ENCODE peak calls at places on chromosomes 12 and 14, in nine cellular contexts. U is astrocyte, G is heart left ventricle, J is neuronal stem cell, D is right lobe of liver, Z is body of pancreas, F is mammary epithelial cell, H is mesenchymal stem cell, B is heart right ventricle. C is an unnamed sample.

GRCh38 chr12:51871126-51871525 is 16.8 kb upstream of the ANKRD33 start:
- DNase-seq in U (no peak), G (no peak), J (no peak), D (no peak), Z (no peak), F (no peak), H (no peak), B (no peak), C (no peak)

GRCh38 chr14:55840821-55841220 is 260.8 kb downstream of the KTN1 start:
- DNase-seq in U (no peak), G (no peak), J (no peak), D (no peak), Z (no peak), F (peak; percentile 17), H (no peak), B (no peak), C (no peak)

GRCh38 chr12:88418856-88419497 is 161.3 kb downstream of the KITLG start:
- DNase-seq in U (peak; percentile 54), G (no peak), J (no peak), D (no peak), Z (no peak), F (no peak), H (peak; percentile 38), B (no peak), C (peak; percentile 75)

GRCh38 chr12:5898874-5899273 is 46.2 kb downstream of the ANO2 start:
- DNase-seq in U (no peak), G (no peak), J (no peak), D (no peak), Z (no peak), F (no peak), H (no peak), B (no peak), C (no peak)

GRCh38 chr12:121227294-121227693 is 17.4 kb downstream of the P2RX4 start:
- DNase-seq in U (no peak), G (no peak), J (no peak), D (peak; percentile 84), Z (peak; percentile 93), F (peak; percentile 37), H (no peak), B (no peak), C (no peak)

GRCh38 chr12:50765325-50765911 is 1.5 kb downstream of the ATF1 start:
- DNase-seq in U (no peak), G (no peak), J (peak; percentile 27), D (no peak), Z (peak; percentile 59), F (peak; percentile 51), H (peak; percentile 76), B (peak; percentile 41), C (peak; percentile 85)

GRCh38 chr14:102568115-102568614 is 24.3 kb upstream of the RCOR1 start:
- DNase-seq in U (no peak), G (no peak), J (no peak), D (no peak), Z (peak; percentile 68), F (peak; percentile 73), H (no peak), B (no peak), C (no peak)

GRCh38 chr12:31265722-31266121 is 60.2 kb downstream of the SINHCAF start:
- DNase-seq in U (no peak), G (no peak), J (no peak), D (no peak), Z (no peak), F (no peak), H (no peak), B (no peak), C (no peak)

GRCh38 chr12:88591343-88591742 is 11.1 kb upstream of the KITLG start:
- DNase-seq in U (peak; percentile 52), G (no peak), J (no peak), D (no peak), Z (no peak), F (no peak), H (no peak), B (no peak), C (peak; percentile 68)

GRCh38 chr14:105900398-105901160 is 374.2 kb downstream of the TMEM121 start:
- DNase-seq in U (no peak), G (no peak), J (no peak), D (no peak), Z (no peak), F (no peak), H (no peak), B (peak; percentile 1), C (no peak)

GRCh38 chr12:132393991-132394949 is 64.9 kb upstream of the GALNT9 start:
- DNase-seq in U (no peak), G (no peak), J (no peak), D (no peak), Z (peak; percentile 2), F (no peak), H (no peak), B (no peak), C (no peak)

GRCh38 chr14:44788612-44789011 is 173.1 kb downstream of the KLHL28 start:
- DNase-seq in U (no peak), G (no peak), J (no peak), D (no peak), Z (no peak), F (no peak), H (no peak), B (no peak), C (no peak)

GRCh38 chr12:115149279-115149678 is 465.3 kb upstream of the TBX3 start:
- DNase-seq in U (peak; percentile 29), G (no peak), J (no peak), D (no peak), Z (no peak), F (no peak), H (no peak), B (no peak), C (no peak)

DNA sequence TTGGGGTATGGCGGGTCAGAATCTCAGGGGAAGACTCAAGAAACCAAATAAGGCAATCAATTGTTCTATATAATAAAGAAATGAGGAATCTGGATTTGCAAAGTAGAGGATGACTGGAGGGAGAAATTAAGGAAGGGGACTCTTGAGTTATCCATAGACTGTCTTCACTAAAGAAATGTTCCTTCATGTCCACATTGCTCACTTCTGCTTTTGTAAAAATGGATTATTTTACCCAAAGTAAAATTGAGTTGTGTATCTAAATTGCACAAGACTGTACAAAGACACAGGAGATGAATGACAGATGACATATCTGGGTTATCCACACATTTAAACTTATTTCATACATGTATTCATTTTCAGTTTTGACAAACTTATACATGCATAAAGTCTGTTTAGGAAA is 11.4 kb downstream of the ATP2B1 start:
- DNase-seq in U (no peak), G (no peak), J (no peak), D (no peak), Z (no peak), F (no peak), H (no peak), B (no peak), C (no peak)
- H3K4me1 ChIP-seq in U (peaks cover 7% of the 10 kb centered on the region), G (peaks cover 38% of the 10 kb centered on the region), J (peaks cover 2% of the 10 kb centered on the region), D (no peaks in the 10 kb centered on the region), Z (peaks cover 26% of the 10 kb centered on the region), F (peaks cover 30% of the 10 kb centered on the region), H (peaks cover 6% of the 10 kb centered on the region), B (no peaks in the 10 kb centered on the region), C (peaks cover 12% of the 10 kb centered on the region)

DNA sequence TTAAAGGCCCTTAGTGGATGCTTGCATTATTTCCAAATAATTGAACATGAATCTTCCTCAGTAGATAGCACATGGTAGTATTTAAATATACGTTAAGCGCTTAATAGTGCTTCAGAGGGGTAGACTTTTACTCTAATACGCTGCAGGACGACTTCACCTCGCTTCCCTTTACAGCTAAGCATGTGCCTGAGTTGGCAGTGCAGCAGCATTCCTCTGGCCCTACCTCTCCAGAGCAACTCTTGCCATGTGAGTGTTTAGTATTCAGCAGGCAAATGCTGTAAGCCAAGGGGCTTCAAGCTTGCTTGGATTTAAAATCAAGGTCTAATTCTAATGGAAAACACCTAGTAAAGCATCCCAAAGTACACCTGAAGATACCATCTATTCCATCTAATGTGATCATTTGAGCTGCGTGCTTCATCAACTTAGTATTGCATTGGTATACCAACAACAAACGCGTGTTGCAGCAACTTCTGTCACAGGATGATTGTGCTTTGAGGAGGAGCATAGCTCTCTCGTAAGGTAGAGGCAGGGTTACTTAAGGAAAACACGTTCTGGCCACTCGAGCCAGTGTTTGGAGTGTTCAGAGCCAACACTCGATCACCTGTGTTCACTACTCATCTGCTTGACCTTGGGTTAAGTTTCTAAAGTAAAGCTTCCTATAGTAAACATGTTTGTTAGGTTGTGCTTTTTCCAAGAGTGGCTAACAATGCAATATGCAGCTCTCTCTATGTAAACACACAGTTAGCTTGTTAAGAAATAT is 60.6 kb downstream of the PIWIL1 start:
- DNase-seq in U (no peak), G (no peak), J (no peak), D (no peak), Z (no peak), F (no peak), H (no peak), B (no peak), C (no peak)
- H3K27me3 ChIP-seq in U (no peaks in the 10 kb centered on the region), G (no peaks in the 10 kb centered on the region), J (no peaks in the 10 kb centered on the region), D (no peaks in the 10 kb centered on the region), Z (no peaks in the 10 kb centered on the region), F (no peaks in the 10 kb centered on the region), H (no peaks in the 10 kb centered on the region), B (peaks cover 10% of the 10 kb centered on the region), C (peaks cover 4% of the 10 kb centered on the region)

GRCh38 chr14:103702497-103703432 is 12.5 kb downstream of the XRCC3 start:
- DNase-seq in U (no peak), G (no peak), J (no peak), D (no peak), Z (no peak), F (no peak), H (no peak), B (no peak), C (no peak)
- H3K4me1 ChIP-seq in U (peaks cover 6% of the 10 kb centered on the region), G (peaks cover 19% of the 10 kb centered on the region), J (no peaks in the 10 kb centered on the region), D (no peaks in the 10 kb centered on the region), Z (peaks cover 15% of the 10 kb centered on the region), F (no peaks in the 10 kb centered on the region), H (peaks cover 29% of the 10 kb centered on the region), B (peaks cover 45% of the 10 kb centered on the region), C (peaks cover 21% of the 10 kb centered on the region)

GRCh38 chr12:108592033-108592909 is 5.6 kb downstream of the TMEM119 start:
- DNase-seq in U (no peak), G (no peak), J (no peak), D (no peak), Z (no peak), F (no peak), H (no peak), B (no peak), C (no peak)
- H3K27me3 ChIP-seq in U (no peaks in the 10 kb centered on the region), G (no peaks in the 10 kb centered on the region), J (no peaks in the 10 kb centered on the region), D (no peaks in the 10 kb centered on the region), Z (no peaks in the 10 kb centered on the region), F (no peaks in the 10 kb centered on the region), H (no peaks in the 10 kb centered on the region), B (no peaks in the 10 kb centered on the region), C (no peaks in the 10 kb centered on the region)

GRCh38 chr12:40226652-40227051 is 1.9 kb downstream of the LRRK2 start:
- DNase-seq in U (peak; percentile 86), G (peak; percentile 43), J (no peak), D (no peak), Z (peak; percentile 60), F (peak; percentile 72), H (no peak), B (peak; percentile 62), C (peak; percentile 87)
- H3K4me1 ChIP-seq in U (no peaks in the 10 kb centered on the region), G (peaks cover 64% of the 10 kb centered on the region), J (peaks cover 2% of the 10 kb centered on the region), D (no peaks in the 10 kb centered on the region), Z (peaks cover 28% of the 10 kb centered on the region), F (peaks cover 22% of the 10 kb centered on the region), H (peaks cover 7% of the 10 kb centered on the region), B (peaks cover 5% of the 10 kb centered on the region), C (peaks cover 46% of the 10 kb centered on the region)

DNA sequence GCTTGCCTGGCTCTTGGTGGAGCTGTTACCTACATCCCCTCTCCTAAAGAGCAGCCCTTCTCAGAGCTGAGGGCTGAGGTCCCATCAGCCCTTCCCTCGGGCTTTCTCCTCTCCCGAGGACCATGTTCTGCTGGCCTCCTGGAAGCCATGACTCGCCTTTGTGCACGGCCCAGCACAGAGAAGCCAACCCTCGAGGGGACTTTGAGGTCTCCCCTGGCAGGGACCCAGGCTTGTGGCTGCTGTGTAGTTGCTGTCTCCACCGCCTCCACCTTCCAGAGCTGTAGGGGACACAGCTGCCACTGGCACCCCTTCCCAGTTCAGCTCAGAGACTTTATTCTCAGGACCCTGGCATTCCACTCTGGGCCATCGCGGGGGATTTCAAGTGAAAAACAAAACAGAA is 22.9 kb upstream of the CCND2 start:
- DNase-seq in U (no peak), G (no peak), J (no peak), D (no peak), Z (no peak), F (no peak), H (no peak), B (no peak), C (no peak)
- H3K27me3 ChIP-seq in U (no peaks in the 10 kb centered on the region), G (no peaks in the 10 kb centered on the region), J (no peaks in the 10 kb centered on the region), D (no peaks in the 10 kb centered on the region), Z (no peaks in the 10 kb centered on the region), F (no peaks in the 10 kb centered on the region), H (peaks cover 39% of the 10 kb centered on the region), B (no peaks in the 10 kb centered on the region), C (peaks cover 20% of the 10 kb centered on the region)